ENCODE peak calls at places on chromosomes 4 and X, in seven cellular contexts. G is NCI-H2029 treated with DMSO at 0.1 percent for 48 hours; Y is AG08395; I is RWPE1; R is activated CD4-positive, alpha-beta T cell treated with anti-CD3 and anti-CD28 coated beads, Interleukin-2, amount 50 U/mL, for 24 hours; K is tibial artery; B is iPS DF 19.7. U is an unnamed sample.

GRCh38 chr4:24798036-24798610 is 2.8 kb downstream of the SOD3 start:
- DNase-seq in G (no peak), Y (no peak), I (no peak), R (no peak), K (no peak), B (no peak), U (no peak)

GRCh38 chr4:170497105-170497504 is 407.3 kb upstream of the AADAT start:
- DNase-seq in G (no peak), Y (no peak), I (no peak), R (no peak), K (no peak), B (no peak), U (no peak)

GRCh38 chr4:38128478-38129451 is 168.6 kb downstream of the PTTG2 start:
- DNase-seq in G (no peak), Y (peak; percentile 44), I (peak; percentile 67), R (peak; percentile 73), K (no peak), B (peak; percentile 81), U (no peak)

GRCh38 chr4:42464550-42465124 is 67.3 kb downstream of the SHISA3 start:
- DNase-seq in G (no peak), Y (no peak), I (no peak), R (no peak), K (no peak), B (no peak), U (no peak)

GRCh38 chr4:169604903-169605331 is 7.5 kb downstream of the NEK1 start:
- DNase-seq in G (no peak), Y (no peak), I (no peak), R (no peak), K (no peak), B (no peak), U (no peak)

GRCh38 chr4:184805462-184806245 is 20.1 kb downstream of the ACSL1 start:
- DNase-seq in G (peak; percentile 58), Y (no peak), I (no peak), R (no peak), K (no peak), B (no peak), U (no peak)

GRCh38 chr4:15004701-15005301 is 2.5 kb downstream of the CPEB2 start:
- DNase-seq in G (no peak), Y (peak; percentile 40), I (peak; percentile 42), R (peak; percentile 9), K (peak; percentile 89), B (no peak), U (peak; percentile 54)

GRCh38 chrX:153885208-153885787 is 675 bp downstream of the L1CAM start:
- DNase-seq in G (no peak), Y (no peak), I (no peak), R (no peak), K (no peak), B (no peak), U (no peak)

GRCh38 chr4:141410839-141411238 is 190.1 kb downstream of the ZNF330 start:
- DNase-seq in G (no peak), Y (peak; percentile 68), I (no peak), R (no peak), K (no peak), B (no peak), U (no peak)

GRCh38 chrX:82666355-82666754 is 841.7 kb upstream of the POU3F4 start:
- DNase-seq in G (no peak), Y (no peak), I (no peak), R (no peak), K (no peak), B (no peak), U (no peak)

GRCh38 chrX:42710452-42710851 is 67.5 kb downstream of the PPP1R2C start:
- DNase-seq in G (no peak), Y (no peak), I (no peak), R (no peak), K (no peak), B (no peak), U (no peak)

GRCh38 chr4:121784975-121785374 is 16.1 kb upstream of the EXOSC9 start:
- DNase-seq in G (no peak), Y (peak; percentile 87), I (peak; percentile 68), R (no peak), K (no peak), B (no peak), U (no peak)

GRCh38 chr4:84291984-84292383 is 207.1 kb downstream of the NKX6-1 start:
- DNase-seq in G (no peak), Y (no peak), I (no peak), R (no peak), K (no peak), B (no peak), U (no peak)

GRCh38 chr4:73541251-73541650 is 59.7 kb downstream of the AFM start:
- DNase-seq in G (no peak), Y (no peak), I (no peak), R (no peak), K (no peak), B (no peak), U (no peak)

GRCh38 chr4:99300934-99301333 is 10.1 kb upstream of the ADH1A start:
- DNase-seq in G (no peak), Y (peak; percentile 91), I (peak; percentile 20), R (no peak), K (peak; percentile 93), B (no peak), U (peak; percentile 50)

GRCh38 chr4:125277827-125278226 is 36.9 kb upstream of the FAT4 start:
- DNase-seq in G (no peak), Y (no peak), I (no peak), R (no peak), K (no peak), B (no peak), U (no peak)